ENCODE peak calls at places on chromosomes 7 and 10, in nine cellular contexts. I, O, Y, C, Z, M, T, V and A are unnamed samples.

GRCh38 chr7:45978010-45978681 is 57.1 kb upstream of the IGFBP3 start:
- DNase-seq in I (peak), O (no peak), Y (peak), C (no peak), Z (peak), M (peak), T (peak), V (peak), A (no peak)

GRCh38 chr10:14153570-14154055 is 177.1 kb downstream of the FRMD4A start:
- DNase-seq in I (peak), O (peak), Y (no peak), C (no peak), Z (no peak), M (no peak), T (peak), V (no peak), A (no peak)

GRCh38 chr7:144085978-144086377 is at the start of gene OR2A12:
- DNase-seq in I (no peak), O (no peak), Y (no peak), C (no peak), Z (no peak), M (no peak), T (no peak), V (no peak), A (no peak)

GRCh38 chr7:101164071-101164840 is 1.1 kb downstream of the VGF start:
- DNase-seq in I (peak), O (no peak), Y (no peak), C (no peak), Z (peak), M (peak), T (peak), V (peak), A (no peak)

GRCh38 chr7:93203496-93203895 is 22.8 kb downstream of the HEPACAM2 start:
- DNase-seq in I (no peak), O (no peak), Y (peak), C (no peak), Z (no peak), M (no peak), T (no peak), V (no peak), A (no peak)

GRCh38 chr7:17680026-17680425 is 260.3 kb downstream of the SNX13 start:
- DNase-seq in I (no peak), O (no peak), Y (no peak), C (no peak), Z (peak), M (peak), T (peak), V (no peak), A (no peak)

GRCh38 chr7:158614695-158615094 is 27.1 kb upstream of the PTPRN2 start:
- DNase-seq in I (no peak), O (no peak), Y (no peak), C (no peak), Z (peak), M (peak), T (no peak), V (no peak), A (no peak)

GRCh38 chr10:78502208-78502943 is 468.7 kb downstream of the RPS24 start:
- DNase-seq in I (no peak), O (no peak), Y (no peak), C (no peak), Z (peak), M (peak), T (no peak), V (no peak), A (no peak)

GRCh38 chr7:116834815-116835533 is 27.4 kb upstream of the CAPZA2 start:
- DNase-seq in I (no peak), O (peak), Y (peak), C (no peak), Z (no peak), M (peak), T (no peak), V (no peak), A (no peak)

GRCh38 chr10:104155591-104155990 is 33.6 kb downstream of the SFR1 start:
- DNase-seq in I (no peak), O (no peak), Y (no peak), C (no peak), Z (no peak), M (no peak), T (no peak), V (no peak), A (no peak)

GRCh38 chr10:117138838-117139580 is 939 bp upstream of the VAX1 start:
- DNase-seq in I (peak), O (no peak), Y (no peak), C (no peak), Z (no peak), M (no peak), T (no peak), V (no peak), A (no peak)

GRCh38 chr10:128009768-128010167 is 102.9 kb downstream of the PTPRE start:
- DNase-seq in I (no peak), O (no peak), Y (no peak), C (no peak), Z (no peak), M (no peak), T (no peak), V (no peak), A (no peak)